ENCODE peak calls at places on chromosomes 7 and 10, in seven cellular contexts. One of them, this sample, is unnamed.

GRCh38 chr7:100897772-100898454 is 2.2 kb upstream of the ACHE start:
- DNase-seq in astrocyte of the spinal cord: no peak
- DNase-seq in coronary artery: no peak
- DNase-seq in aorta: no peak
- DNase-seq in AG04450: no peak
- DNase-seq in dorsolateral prefrontal cortex: no peak
- DNase-seq in GM12864: no peak
- DNase-seq in this sample: no peak

GRCh38 chr7:141975806-141976523 is 2.4 kb upstream of the TAS2R38 start:
- DNase-seq in aorta: peak
- DNase-seq in GM12864: peak
- DNase-seq in coronary artery: peak
- DNase-seq in dorsolateral prefrontal cortex: peak
- DNase-seq in AG04450: no peak
- DNase-seq in astrocyte of the spinal cord: peak
- DNase-seq in this sample: no peak

GRCh38 chr7:25495905-25496304 is 267.6 kb upstream of the NPVF start:
- DNase-seq in dorsolateral prefrontal cortex: no peak
- DNase-seq in astrocyte of the spinal cord: no peak
- DNase-seq in GM12864: no peak
- DNase-seq in AG04450: no peak
- DNase-seq in aorta: no peak
- DNase-seq in coronary artery: no peak
- DNase-seq in this sample: no peak

GRCh38 chr7:133428876-133429275 is 176.0 kb downstream of the EXOC4 start:
- DNase-seq in astrocyte of the spinal cord: no peak
- DNase-seq in dorsolateral prefrontal cortex: no peak
- DNase-seq in aorta: no peak
- DNase-seq in GM12864: no peak
- DNase-seq in coronary artery: no peak
- DNase-seq in AG04450: no peak
- DNase-seq in this sample: no peak

GRCh38 chr7:42494199-42494710 is 257.2 kb upstream of the GLI3 start:
- DNase-seq in AG04450: no peak
- DNase-seq in GM12864: no peak
- DNase-seq in coronary artery: no peak
- DNase-seq in astrocyte of the spinal cord: no peak
- DNase-seq in dorsolateral prefrontal cortex: no peak
- DNase-seq in aorta: no peak
- DNase-seq in this sample: no peak

GRCh38 chr7:7512861-7513597 is 22.6 kb downstream of the COL28A1 start:
- DNase-seq in coronary artery: no peak
- DNase-seq in AG04450: no peak
- DNase-seq in astrocyte of the spinal cord: no peak
- DNase-seq in GM12864: no peak
- DNase-seq in dorsolateral prefrontal cortex: no peak
- DNase-seq in aorta: no peak
- DNase-seq in this sample: no peak

GRCh38 chr7:42272793-42273665 is 36.0 kb upstream of the GLI3 start:
- DNase-seq in aorta: no peak
- DNase-seq in AG04450: no peak
- DNase-seq in astrocyte of the spinal cord: peak
- DNase-seq in GM12864: no peak
- DNase-seq in dorsolateral prefrontal cortex: no peak
- DNase-seq in coronary artery: no peak
- DNase-seq in this sample: no peak

GRCh38 chr7:47709051-47709450 is 127.1 kb upstream of the TNS3 start:
- DNase-seq in GM12864: no peak
- DNase-seq in dorsolateral prefrontal cortex: no peak
- DNase-seq in AG04450: no peak
- DNase-seq in coronary artery: no peak
- DNase-seq in aorta: no peak
- DNase-seq in astrocyte of the spinal cord: no peak
- DNase-seq in this sample: no peak

GRCh38 chr10:80568306-80568705 is 30.6 kb downstream of the SH2D4B start:
- DNase-seq in GM12864: no peak
- DNase-seq in dorsolateral prefrontal cortex: no peak
- DNase-seq in coronary artery: no peak
- DNase-seq in AG04450: no peak
- DNase-seq in astrocyte of the spinal cord: no peak
- DNase-seq in aorta: no peak
- DNase-seq in this sample: no peak

GRCh38 chr10:50291261-50291850 is 40.0 kb upstream of the ASAH2 start:
- DNase-seq in astrocyte of the spinal cord: peak
- DNase-seq in dorsolateral prefrontal cortex: no peak
- DNase-seq in coronary artery: no peak
- DNase-seq in GM12864: no peak
- DNase-seq in aorta: no peak
- DNase-seq in AG04450: no peak
- DNase-seq in this sample: no peak

GRCh38 chr10:44981172-44982113 is 2.8 kb upstream of the DEPP1 start:
- DNase-seq in GM12864: no peak
- DNase-seq in aorta: peak
- DNase-seq in coronary artery: no peak
- DNase-seq in AG04450: peak
- DNase-seq in astrocyte of the spinal cord: peak
- DNase-seq in dorsolateral prefrontal cortex: no peak
- DNase-seq in this sample: peak

GRCh38 chr10:114334301-114334700 is 70.0 kb downstream of the AFAP1L2 start:
- DNase-seq in dorsolateral prefrontal cortex: no peak
- DNase-seq in coronary artery: no peak
- DNase-seq in GM12864: no peak
- DNase-seq in aorta: no peak
- DNase-seq in astrocyte of the spinal cord: peak
- DNase-seq in AG04450: no peak
- DNase-seq in this sample: no peak

GRCh38 chr7:83359108-83359507 is 196.4 kb upstream of the PCLO start:
- DNase-seq in astrocyte of the spinal cord: no peak
- DNase-seq in dorsolateral prefrontal cortex: no peak
- DNase-seq in coronary artery: no peak
- DNase-seq in AG04450: no peak
- DNase-seq in GM12864: no peak
- DNase-seq in aorta: no peak
- DNase-seq in this sample: no peak

GRCh38 chr7:101567231-101567630 is 61.9 kb downstream of the MYL10 start:
- DNase-seq in GM12864: no peak
- DNase-seq in AG04450: no peak
- DNase-seq in aorta: no peak
- DNase-seq in astrocyte of the spinal cord: no peak
- DNase-seq in coronary artery: no peak
- DNase-seq in dorsolateral prefrontal cortex: no peak
- DNase-seq in this sample: no peak

GRCh38 chr7:906776-907157 is 30.4 kb downstream of the GET4 start:
- DNase-seq in aorta: no peak
- DNase-seq in dorsolateral prefrontal cortex: no peak
- DNase-seq in GM12864: no peak
- DNase-seq in astrocyte of the spinal cord: no peak
- DNase-seq in AG04450: no peak
- DNase-seq in coronary artery: no peak
- DNase-seq in this sample: no peak

GRCh38 chr10:34576789-34577188 is 238.3 kb downstream of the PARD3 start:
- DNase-seq in dorsolateral prefrontal cortex: no peak
- DNase-seq in astrocyte of the spinal cord: no peak
- DNase-seq in aorta: no peak
- DNase-seq in AG04450: no peak
- DNase-seq in GM12864: no peak
- DNase-seq in coronary artery: no peak
- DNase-seq in this sample: no peak

GRCh38 chr10:94076325-94076841 is 82.7 kb downstream of the PLCE1 start:
- DNase-seq in aorta: no peak
- DNase-seq in astrocyte of the spinal cord: peak
- DNase-seq in AG04450: peak
- DNase-seq in GM12864: no peak
- DNase-seq in dorsolateral prefrontal cortex: no peak
- DNase-seq in coronary artery: no peak
- DNase-seq in this sample: peak

GRCh38 chr7:127347567-127348246 is 44.8 kb downstream of the ZNF800 start:
- DNase-seq in dorsolateral prefrontal cortex: peak
- DNase-seq in astrocyte of the spinal cord: peak
- DNase-seq in coronary artery: no peak
- DNase-seq in aorta: peak
- DNase-seq in GM12864: peak
- DNase-seq in AG04450: peak
- DNase-seq in this sample: peak

GRCh38 chr10:17445400-17445998 is 8.9 kb downstream of the ST8SIA6 start:
- DNase-seq in coronary artery: no peak
- DNase-seq in aorta: no peak
- DNase-seq in dorsolateral prefrontal cortex: no peak
- DNase-seq in AG04450: no peak
- DNase-seq in astrocyte of the spinal cord: no peak
- DNase-seq in GM12864: no peak
- DNase-seq in this sample: no peak

GRCh38 chr7:20828947-20829346 is 42.3 kb upstream of the SP8 start:
- DNase-seq in coronary artery: no peak
- DNase-seq in AG04450: no peak
- DNase-seq in dorsolateral prefrontal cortex: no peak
- DNase-seq in astrocyte of the spinal cord: no peak
- DNase-seq in aorta: no peak
- DNase-seq in GM12864: no peak
- DNase-seq in this sample: no peak

GRCh38 chr7:80960228-80960627 is 41.4 kb upstream of the SEMA3C start:
- DNase-seq in GM12864: no peak
- DNase-seq in astrocyte of the spinal cord: no peak
- DNase-seq in coronary artery: no peak
- DNase-seq in AG04450: no peak
- DNase-seq in dorsolateral prefrontal cortex: no peak
- DNase-seq in aorta: no peak
- DNase-seq in this sample: no peak

GRCh38 chr10:77959384-77959783 is 32.8 kb upstream of the DLG5 start:
- DNase-seq in AG04450: no peak
- DNase-seq in GM12864: no peak
- DNase-seq in coronary artery: no peak
- DNase-seq in aorta: no peak
- DNase-seq in dorsolateral prefrontal cortex: no peak
- DNase-seq in astrocyte of the spinal cord: no peak
- DNase-seq in this sample: no peak

GRCh38 chr7:131557521-131558385 is 1.3 kb upstream of the PODXL start:
- DNase-seq in coronary artery: no peak
- DNase-seq in aorta: no peak
- DNase-seq in GM12864: no peak
- DNase-seq in dorsolateral prefrontal cortex: peak
- DNase-seq in astrocyte of the spinal cord: no peak
- DNase-seq in AG04450: no peak
- DNase-seq in this sample: no peak

GRCh38 chr7:23715099-23715498 is 5.1 kb downstream of the STK31 start:
- DNase-seq in AG04450: no peak
- DNase-seq in coronary artery: no peak
- DNase-seq in GM12864: no peak
- DNase-seq in astrocyte of the spinal cord: no peak
- DNase-seq in aorta: no peak
- DNase-seq in dorsolateral prefrontal cortex: no peak
- DNase-seq in this sample: no peak

GRCh38 chr7:6652446-6653011 is 15.4 kb downstream of the ZNF316 start:
- DNase-seq in coronary artery: no peak
- DNase-seq in aorta: peak
- DNase-seq in astrocyte of the spinal cord: no peak
- DNase-seq in AG04450: no peak
- DNase-seq in dorsolateral prefrontal cortex: peak
- DNase-seq in GM12864: no peak
- DNase-seq in this sample: no peak

GRCh38 chr7:77798394-77799077 is at the start of the genes PHTF2 and TMEM60:
- DNase-seq in aorta: peak
- DNase-seq in AG04450: peak
- DNase-seq in dorsolateral prefrontal cortex: peak
- DNase-seq in astrocyte of the spinal cord: peak
- DNase-seq in GM12864: peak
- DNase-seq in coronary artery: peak
- DNase-seq in this sample: peak

GRCh38 chr7:151866028-151866427 is 10.9 kb downstream of the PRKAG2 start:
- DNase-seq in aorta: peak
- DNase-seq in coronary artery: no peak
- DNase-seq in dorsolateral prefrontal cortex: no peak
- DNase-seq in AG04450: no peak
- DNase-seq in astrocyte of the spinal cord: no peak
- DNase-seq in GM12864: no peak
- DNase-seq in this sample: no peak

GRCh38 chr10:72331575-72332422 is 22.9 kb downstream of the DNAJB12 start:
- DNase-seq in AG04450: no peak
- DNase-seq in GM12864: peak
- DNase-seq in aorta: peak
- DNase-seq in coronary artery: peak
- DNase-seq in dorsolateral prefrontal cortex: peak
- DNase-seq in astrocyte of the spinal cord: peak
- DNase-seq in this sample: peak

GRCh38 chr7:105796365-105796764 is 80.0 kb downstream of the ATXN7L1 start:
- DNase-seq in dorsolateral prefrontal cortex: no peak
- DNase-seq in GM12864: no peak
- DNase-seq in coronary artery: no peak
- DNase-seq in aorta: no peak
- DNase-seq in astrocyte of the spinal cord: peak
- DNase-seq in AG04450: no peak
- DNase-seq in this sample: no peak

GRCh38 chr7:30148951-30149459 is 14.2 kb downstream of the MTURN start:
- DNase-seq in astrocyte of the spinal cord: no peak
- DNase-seq in GM12864: no peak
- DNase-seq in coronary artery: peak
- DNase-seq in AG04450: no peak
- DNase-seq in dorsolateral prefrontal cortex: no peak
- DNase-seq in aorta: no peak
- DNase-seq in this sample: no peak
- H3K4me3 ChIP-seq in astrocyte of the spinal cord: no peak
- H3K4me3 ChIP-seq in GM12864: no peak
- H3K4me3 ChIP-seq in coronary artery: no peak
- H3K4me3 ChIP-seq in AG04450: no peak
- H3K4me3 ChIP-seq in dorsolateral prefrontal cortex: no peak
- H3K4me3 ChIP-seq in aorta: no peak
- H3K4me3 ChIP-seq in this sample: no peak

GRCh38 chr10:107666214-107666613 is 501.7 kb upstream of the SORCS1 start:
- DNase-seq in coronary artery: no peak
- DNase-seq in aorta: no peak
- DNase-seq in AG04450: no peak
- DNase-seq in dorsolateral prefrontal cortex: no peak
- DNase-seq in astrocyte of the spinal cord: no peak
- DNase-seq in GM12864: no peak
- DNase-seq in this sample: no peak

GRCh38 chr10:107671968-107672367 is 507.5 kb upstream of the SORCS1 start:
- DNase-seq in coronary artery: no peak
- DNase-seq in astrocyte of the spinal cord: no peak
- DNase-seq in dorsolateral prefrontal cortex: no peak
- DNase-seq in GM12864: no peak
- DNase-seq in AG04450: no peak
- DNase-seq in aorta: no peak
- DNase-seq in this sample: no peak
- H3K4me3 ChIP-seq in coronary artery: no peak
- H3K4me3 ChIP-seq in astrocyte of the spinal cord: no peak
- H3K4me3 ChIP-seq in dorsolateral prefrontal cortex: no peak
- H3K4me3 ChIP-seq in GM12864: no peak
- H3K4me3 ChIP-seq in AG04450: no peak
- H3K4me3 ChIP-seq in aorta: no peak
- H3K4me3 ChIP-seq in this sample: no peak

GRCh38 chr10:19713800-19714525 is 102.3 kb upstream of the PLXDC2 start:
- DNase-seq in GM12864: no peak
- DNase-seq in astrocyte of the spinal cord: no peak
- DNase-seq in dorsolateral prefrontal cortex: peak
- DNase-seq in coronary artery: no peak
- DNase-seq in aorta: peak
- DNase-seq in AG04450: no peak
- DNase-seq in this sample: no peak
- H3K4me3 ChIP-seq in GM12864: no peak
- H3K4me3 ChIP-seq in astrocyte of the spinal cord: no peak
- H3K4me3 ChIP-seq in dorsolateral prefrontal cortex: no peak
- H3K4me3 ChIP-seq in coronary artery: peak
- H3K4me3 ChIP-seq in aorta: no peak
- H3K4me3 ChIP-seq in AG04450: no peak
- H3K4me3 ChIP-seq in this sample: no peak

GRCh38 chr10:128123853-128124252 is 2.4 kb downstream of the MKI67 start:
- DNase-seq in dorsolateral prefrontal cortex: no peak
- DNase-seq in AG04450: no peak
- DNase-seq in aorta: no peak
- DNase-seq in GM12864: no peak
- DNase-seq in coronary artery: no peak
- DNase-seq in astrocyte of the spinal cord: no peak
- DNase-seq in this sample: no peak
- H3K4me3 ChIP-seq in dorsolateral prefrontal cortex: no peak
- H3K4me3 ChIP-seq in AG04450: no peak
- H3K4me3 ChIP-seq in aorta: no peak
- H3K4me3 ChIP-seq in GM12864: peak
- H3K4me3 ChIP-seq in coronary artery: no peak
- H3K4me3 ChIP-seq in astrocyte of the spinal cord: no peak
- H3K4me3 ChIP-seq in this sample: no peak

This sample was measured in skeletal muscle cell.